ENCODE peak calls at places on chromosomes 6 and 20, in five cellular contexts. One of them, this sample, is unnamed.

GRCh38 chr6:166420351-166420750 is 37.6 kb upstream of the MPC1 start:
- DNase-seq in H9: no peak
- DNase-seq in HT-29: peak; percentile 51
- DNase-seq in stimulated activated CD4-positive, alpha-beta T cell treated with anti-CD3 and anti-CD28 coated beads, Interleukin-1b, Interleukin-23, amount 100 ng/mL, for 1 hour: no peak
- DNase-seq in SK-MEL-5: peak; percentile 60
- DNase-seq in this sample: no peak

GRCh38 chr6:48087448-48087847 is 23.5 kb downstream of the PTCHD4 start:
- DNase-seq in SK-MEL-5: peak; percentile 60
- DNase-seq in HT-29: peak; percentile 50
- DNase-seq in H9: no peak
- DNase-seq in stimulated activated CD4-positive, alpha-beta T cell treated with anti-CD3 and anti-CD28 coated beads, Interleukin-1b, Interleukin-23, amount 100 ng/mL, for 1 hour: no peak
- DNase-seq in this sample: no peak

GRCh38 chr6:82088978-82089855 is 158.3 kb downstream of the IBTK start:
- DNase-seq in stimulated activated CD4-positive, alpha-beta T cell treated with anti-CD3 and anti-CD28 coated beads, Interleukin-1b, Interleukin-23, amount 100 ng/mL, for 1 hour: no peak
- DNase-seq in SK-MEL-5: peak; percentile 80
- DNase-seq in H9: no peak
- DNase-seq in HT-29: no peak
- DNase-seq in this sample: no peak

GRCh38 chr6:170545405-170545804 is 7.7 kb downstream of the PSMB1 start:
- DNase-seq in H9: no peak
- DNase-seq in HT-29: no peak
- DNase-seq in SK-MEL-5: no peak
- DNase-seq in stimulated activated CD4-positive, alpha-beta T cell treated with anti-CD3 and anti-CD28 coated beads, Interleukin-1b, Interleukin-23, amount 100 ng/mL, for 1 hour: no peak
- DNase-seq in this sample: no peak

GRCh38 chr6:153412519-153412918 is 281.4 kb upstream of the RGS17 start:
- DNase-seq in SK-MEL-5: no peak
- DNase-seq in HT-29: peak; percentile 10
- DNase-seq in stimulated activated CD4-positive, alpha-beta T cell treated with anti-CD3 and anti-CD28 coated beads, Interleukin-1b, Interleukin-23, amount 100 ng/mL, for 1 hour: no peak
- DNase-seq in H9: no peak
- DNase-seq in this sample: no peak

GRCh38 chr20:34311118-34312023 is 8.2 kb upstream of the AHCY start:
- DNase-seq in SK-MEL-5: no peak
- DNase-seq in HT-29: peak; percentile 85
- DNase-seq in H9: peak; percentile 86
- DNase-seq in stimulated activated CD4-positive, alpha-beta T cell treated with anti-CD3 and anti-CD28 coated beads, Interleukin-1b, Interleukin-23, amount 100 ng/mL, for 1 hour: no peak
- DNase-seq in this sample: no peak

GRCh38 chr6:136117081-136117480 is 133.0 kb downstream of the MTFR2 start:
- DNase-seq in H9: no peak
- DNase-seq in stimulated activated CD4-positive, alpha-beta T cell treated with anti-CD3 and anti-CD28 coated beads, Interleukin-1b, Interleukin-23, amount 100 ng/mL, for 1 hour: no peak
- DNase-seq in HT-29: no peak
- DNase-seq in SK-MEL-5: no peak
- DNase-seq in this sample: no peak

GRCh38 chr20:46544576-46544975 is 5.9 kb downstream of the OCSTAMP start:
- DNase-seq in HT-29: no peak
- DNase-seq in stimulated activated CD4-positive, alpha-beta T cell treated with anti-CD3 and anti-CD28 coated beads, Interleukin-1b, Interleukin-23, amount 100 ng/mL, for 1 hour: no peak
- DNase-seq in SK-MEL-5: no peak
- DNase-seq in H9: no peak
- DNase-seq in this sample: no peak

GRCh38 chr6:40349092-40349491 is 238.1 kb downstream of the LRFN2 start:
- DNase-seq in H9: peak; percentile 27
- DNase-seq in stimulated activated CD4-positive, alpha-beta T cell treated with anti-CD3 and anti-CD28 coated beads, Interleukin-1b, Interleukin-23, amount 100 ng/mL, for 1 hour: no peak
- DNase-seq in HT-29: no peak
- DNase-seq in SK-MEL-5: no peak
- DNase-seq in this sample: no peak

GRCh38 chr6:26029570-26029856 is 57.7 kb upstream of the HFE start:
- DNase-seq in stimulated activated CD4-positive, alpha-beta T cell treated with anti-CD3 and anti-CD28 coated beads, Interleukin-1b, Interleukin-23, amount 100 ng/mL, for 1 hour: no peak
- DNase-seq in H9: no peak
- DNase-seq in HT-29: peak; percentile 21
- DNase-seq in SK-MEL-5: peak; percentile 69
- DNase-seq in this sample: no peak

GRCh38 chr20:24970743-24971142 is 21.7 kb downstream of the CST7 start:
- DNase-seq in H9: peak; percentile 14
- DNase-seq in HT-29: no peak
- DNase-seq in SK-MEL-5: no peak
- DNase-seq in stimulated activated CD4-positive, alpha-beta T cell treated with anti-CD3 and anti-CD28 coated beads, Interleukin-1b, Interleukin-23, amount 100 ng/mL, for 1 hour: no peak
- DNase-seq in this sample: no peak

GRCh38 chr6:36697481-36697903 is at the start of gene RAB44:
- DNase-seq in H9: peak; percentile 18
- DNase-seq in HT-29: no peak
- DNase-seq in stimulated activated CD4-positive, alpha-beta T cell treated with anti-CD3 and anti-CD28 coated beads, Interleukin-1b, Interleukin-23, amount 100 ng/mL, for 1 hour: no peak
- DNase-seq in SK-MEL-5: no peak
- DNase-seq in this sample: no peak

GRCh38 chr20:46122071-46122470 is 4.0 kb downstream of the CD40 start:
- DNase-seq in stimulated activated CD4-positive, alpha-beta T cell treated with anti-CD3 and anti-CD28 coated beads, Interleukin-1b, Interleukin-23, amount 100 ng/mL, for 1 hour: no peak
- DNase-seq in HT-29: no peak
- DNase-seq in SK-MEL-5: no peak
- DNase-seq in H9: no peak
- DNase-seq in this sample: no peak

GRCh38 chr6:157667211-157668033 is 155.6 kb upstream of the SNX9 start:
- DNase-seq in H9: peak; percentile 51
- DNase-seq in SK-MEL-5: peak; percentile 78
- DNase-seq in HT-29: peak; percentile 74
- DNase-seq in stimulated activated CD4-positive, alpha-beta T cell treated with anti-CD3 and anti-CD28 coated beads, Interleukin-1b, Interleukin-23, amount 100 ng/mL, for 1 hour: peak; percentile 31
- DNase-seq in this sample: no peak

GRCh38 chr6:169700296-169700695 is 1.5 kb downstream of the WDR27 start:
- DNase-seq in HT-29: peak; percentile 39
- DNase-seq in H9: no peak
- DNase-seq in SK-MEL-5: no peak
- DNase-seq in stimulated activated CD4-positive, alpha-beta T cell treated with anti-CD3 and anti-CD28 coated beads, Interleukin-1b, Interleukin-23, amount 100 ng/mL, for 1 hour: no peak
- DNase-seq in this sample: no peak

GRCh38 chr20:14751191-14751590 is 413.8 kb upstream of the FLRT3 start:
- DNase-seq in HT-29: no peak
- DNase-seq in SK-MEL-5: no peak
- DNase-seq in H9: no peak
- DNase-seq in stimulated activated CD4-positive, alpha-beta T cell treated with anti-CD3 and anti-CD28 coated beads, Interleukin-1b, Interleukin-23, amount 100 ng/mL, for 1 hour: no peak
- DNase-seq in this sample: no peak

GRCh38 chr20:58169441-58169840 is 59.0 kb downstream of the ANKRD60 start:
- DNase-seq in stimulated activated CD4-positive, alpha-beta T cell treated with anti-CD3 and anti-CD28 coated beads, Interleukin-1b, Interleukin-23, amount 100 ng/mL, for 1 hour: no peak
- DNase-seq in H9: no peak
- DNase-seq in SK-MEL-5: no peak
- DNase-seq in HT-29: no peak
- DNase-seq in this sample: no peak

GRCh38 chr6:106751501-106752252 is 122.3 kb downstream of the QRSL1 start:
- DNase-seq in H9: peak; percentile 28
- DNase-seq in SK-MEL-5: no peak
- DNase-seq in stimulated activated CD4-positive, alpha-beta T cell treated with anti-CD3 and anti-CD28 coated beads, Interleukin-1b, Interleukin-23, amount 100 ng/mL, for 1 hour: no peak
- DNase-seq in HT-29: no peak
- DNase-seq in this sample: no peak

GRCh38 chr20:51654495-51654894 is 112.0 kb upstream of the NFATC2 start:
- DNase-seq in HT-29: no peak
- DNase-seq in stimulated activated CD4-positive, alpha-beta T cell treated with anti-CD3 and anti-CD28 coated beads, Interleukin-1b, Interleukin-23, amount 100 ng/mL, for 1 hour: no peak
- DNase-seq in H9: no peak
- DNase-seq in SK-MEL-5: no peak
- DNase-seq in this sample: no peak

GRCh38 chr20:45419188-45420091 is 3.5 kb downstream of the PIGT start:
- DNase-seq in HT-29: peak; percentile 96
- DNase-seq in SK-MEL-5: no peak
- DNase-seq in stimulated activated CD4-positive, alpha-beta T cell treated with anti-CD3 and anti-CD28 coated beads, Interleukin-1b, Interleukin-23, amount 100 ng/mL, for 1 hour: no peak
- DNase-seq in H9: no peak
- DNase-seq in this sample: no peak

GRCh38 chr6:168686339-168686738 is 245.4 kb downstream of the SMOC2 start:
- DNase-seq in HT-29: no peak
- DNase-seq in H9: no peak
- DNase-seq in SK-MEL-5: no peak
- DNase-seq in stimulated activated CD4-positive, alpha-beta T cell treated with anti-CD3 and anti-CD28 coated beads, Interleukin-1b, Interleukin-23, amount 100 ng/mL, for 1 hour: no peak
- DNase-seq in this sample: no peak

GRCh38 chr6:137423444-137424168 is 70.6 kb downstream of the OLIG3 start:
- DNase-seq in HT-29: no peak
- DNase-seq in SK-MEL-5: no peak
- DNase-seq in stimulated activated CD4-positive, alpha-beta T cell treated with anti-CD3 and anti-CD28 coated beads, Interleukin-1b, Interleukin-23, amount 100 ng/mL, for 1 hour: no peak
- DNase-seq in H9: peak; percentile 91
- DNase-seq in this sample: no peak

GRCh38 chr20:42852691-42853090 is 337.0 kb downstream of the PTPRT start:
- DNase-seq in stimulated activated CD4-positive, alpha-beta T cell treated with anti-CD3 and anti-CD28 coated beads, Interleukin-1b, Interleukin-23, amount 100 ng/mL, for 1 hour: no peak
- DNase-seq in SK-MEL-5: no peak
- DNase-seq in HT-29: no peak
- DNase-seq in H9: no peak
- DNase-seq in this sample: no peak

GRCh38 chr6:170296746-170297576 is 6.1 kb upstream of the DLL1 start:
- DNase-seq in H9: no peak
- DNase-seq in stimulated activated CD4-positive, alpha-beta T cell treated with anti-CD3 and anti-CD28 coated beads, Interleukin-1b, Interleukin-23, amount 100 ng/mL, for 1 hour: no peak
- DNase-seq in SK-MEL-5: no peak
- DNase-seq in HT-29: no peak
- DNase-seq in this sample: no peak

GRCh38 chr20:57429579-57430202 is 38.5 kb downstream of the RBM38 start:
- DNase-seq in SK-MEL-5: peak; percentile 21
- DNase-seq in H9: no peak
- DNase-seq in stimulated activated CD4-positive, alpha-beta T cell treated with anti-CD3 and anti-CD28 coated beads, Interleukin-1b, Interleukin-23, amount 100 ng/mL, for 1 hour: no peak
- DNase-seq in HT-29: no peak
- DNase-seq in this sample: no peak

GRCh38 chr6:65852369-65852852 is 145.4 kb upstream of the EYS start:
- DNase-seq in HT-29: no peak
- DNase-seq in SK-MEL-5: no peak
- DNase-seq in H9: no peak
- DNase-seq in stimulated activated CD4-positive, alpha-beta T cell treated with anti-CD3 and anti-CD28 coated beads, Interleukin-1b, Interleukin-23, amount 100 ng/mL, for 1 hour: no peak
- DNase-seq in this sample: no peak

GRCh38 chr20:23446505-23446904 is 6.2 kb downstream of the CST11 start:
- DNase-seq in HT-29: peak; percentile 72
- DNase-seq in H9: peak; percentile 75
- DNase-seq in stimulated activated CD4-positive, alpha-beta T cell treated with anti-CD3 and anti-CD28 coated beads, Interleukin-1b, Interleukin-23, amount 100 ng/mL, for 1 hour: no peak
- DNase-seq in SK-MEL-5: peak; percentile 87
- DNase-seq in this sample: no peak

GRCh38 chr20:40279390-40279789 is 409.6 kb downstream of the MAFB start:
- DNase-seq in HT-29: no peak
- DNase-seq in stimulated activated CD4-positive, alpha-beta T cell treated with anti-CD3 and anti-CD28 coated beads, Interleukin-1b, Interleukin-23, amount 100 ng/mL, for 1 hour: no peak
- DNase-seq in SK-MEL-5: peak; percentile 83
- DNase-seq in H9: no peak
- DNase-seq in this sample: no peak

GRCh38 chr6:138107752-138108592 is 753 bp upstream of the PERP start:
- DNase-seq in stimulated activated CD4-positive, alpha-beta T cell treated with anti-CD3 and anti-CD28 coated beads, Interleukin-1b, Interleukin-23, amount 100 ng/mL, for 1 hour: no peak
- DNase-seq in H9: peak; percentile 54
- DNase-seq in SK-MEL-5: no peak
- DNase-seq in HT-29: peak; percentile 77
- DNase-seq in this sample: no peak

GRCh38 chr6:21098744-21099143 is 494.8 kb upstream of the SOX4 start:
- DNase-seq in stimulated activated CD4-positive, alpha-beta T cell treated with anti-CD3 and anti-CD28 coated beads, Interleukin-1b, Interleukin-23, amount 100 ng/mL, for 1 hour: no peak
- DNase-seq in SK-MEL-5: no peak
- DNase-seq in H9: no peak
- DNase-seq in HT-29: no peak
- DNase-seq in this sample: no peak

GRCh38 chr6:37630281-37630799 is 67.3 kb downstream of the MDGA1 start:
- DNase-seq in H9: no peak
- DNase-seq in SK-MEL-5: peak; percentile 37
- DNase-seq in HT-29: peak; percentile 72
- DNase-seq in stimulated activated CD4-positive, alpha-beta T cell treated with anti-CD3 and anti-CD28 coated beads, Interleukin-1b, Interleukin-23, amount 100 ng/mL, for 1 hour: no peak
- DNase-seq in this sample: peak; percentile 88

GRCh38 chr6:106974999-106975698 is 620 bp upstream of the CD24 start:
- DNase-seq in SK-MEL-5: no peak
- DNase-seq in stimulated activated CD4-positive, alpha-beta T cell treated with anti-CD3 and anti-CD28 coated beads, Interleukin-1b, Interleukin-23, amount 100 ng/mL, for 1 hour: no peak
- DNase-seq in H9: peak; percentile 70
- DNase-seq in HT-29: peak; percentile 74
- DNase-seq in this sample: no peak

GRCh38 chr6:117840541-117840983 is 66.5 kb upstream of the SLC35F1 start:
- DNase-seq in HT-29: peak; percentile 72
- DNase-seq in stimulated activated CD4-positive, alpha-beta T cell treated with anti-CD3 and anti-CD28 coated beads, Interleukin-1b, Interleukin-23, amount 100 ng/mL, for 1 hour: no peak
- DNase-seq in H9: no peak
- DNase-seq in SK-MEL-5: peak; percentile 84
- DNase-seq in this sample: peak; percentile 19

GRCh38 chr20:54091120-54091480 is 20.7 kb upstream of the BCAS1 start:
- DNase-seq in HT-29: no peak
- DNase-seq in SK-MEL-5: no peak
- DNase-seq in stimulated activated CD4-positive, alpha-beta T cell treated with anti-CD3 and anti-CD28 coated beads, Interleukin-1b, Interleukin-23, amount 100 ng/mL, for 1 hour: no peak
- DNase-seq in H9: no peak
- DNase-seq in this sample: no peak

GRCh38 chr6:167437888-167438484 is 113.1 kb downstream of the TTLL2 start:
- DNase-seq in SK-MEL-5: peak; percentile 39
- DNase-seq in HT-29: no peak
- DNase-seq in stimulated activated CD4-positive, alpha-beta T cell treated with anti-CD3 and anti-CD28 coated beads, Interleukin-1b, Interleukin-23, amount 100 ng/mL, for 1 hour: no peak
- DNase-seq in H9: no peak
- DNase-seq in this sample: no peak